ENCODE peak calls at places on chromosomes 7 and 10, in seven cellular contexts. T, R, G, E, Y, P and O are unnamed samples.

GRCh38 chr7:133633055-133633454 is 380.2 kb downstream of the EXOC4 start:
- DNase-seq in T (no peak), R (no peak), G (peak), E (no peak), Y (peak), P (peak), O (peak)

GRCh38 chr10:5533098-5533731 is 8.5 kb downstream of the CALML3 start:
- DNase-seq in T (no peak), R (peak), G (no peak), E (no peak), Y (no peak), P (no peak), O (no peak)

GRCh38 chr10:131242007-131242406 is 69.5 kb downstream of the TCERG1L start:
- DNase-seq in T (no peak), R (no peak), G (no peak), E (peak), Y (peak), P (no peak), O (no peak)

GRCh38 chr10:79072994-79073654 is 4.4 kb downstream of the ZMIZ1 start:
- DNase-seq in T (no peak), R (no peak), G (no peak), E (peak), Y (no peak), P (no peak), O (no peak)

GRCh38 chr7:144780071-144780608 is 55.7 kb downstream of the TPK1 start:
- DNase-seq in T (no peak), R (no peak), G (peak), E (no peak), Y (peak), P (no peak), O (peak)

GRCh38 chr10:6221971-6222751 is 19.4 kb downstream of the PFKFB3 start:
- DNase-seq in T (no peak), R (no peak), G (no peak), E (no peak), Y (no peak), P (no peak), O (no peak)

GRCh38 chr10:58488921-58489320 is 23.8 kb upstream of the BICC1 start:
- DNase-seq in T (no peak), R (no peak), G (no peak), E (no peak), Y (no peak), P (no peak), O (no peak)

GRCh38 chr10:62306663-62307062 is 38.0 kb upstream of the RTKN2 start:
- DNase-seq in T (peak), R (no peak), G (no peak), E (no peak), Y (no peak), P (no peak), O (no peak)

GRCh38 chr10:83930-84530 is 34.9 kb upstream of the TUBB8 start:
- DNase-seq in T (no peak), R (no peak), G (no peak), E (no peak), Y (no peak), P (no peak), O (no peak)

GRCh38 chr10:484441-484924 is 205.0 kb downstream of the DIP2C start:
- DNase-seq in T (peak), R (peak), G (no peak), E (peak), Y (no peak), P (no peak), O (no peak)

GRCh38 chr10:119742988-119743646 is 17.3 kb downstream of the INPP5F start:
- DNase-seq in T (no peak), R (no peak), G (no peak), E (no peak), Y (no peak), P (no peak), O (no peak)

GRCh38 chr10:117503170-117503885 is 39.2 kb upstream of the EMX2 start:
- DNase-seq in T (no peak), R (peak), G (no peak), E (no peak), Y (no peak), P (peak), O (peak)

GRCh38 chr7:37117261-37117660 is 331.4 kb downstream of the ELMO1 start:
- DNase-seq in T (no peak), R (no peak), G (no peak), E (no peak), Y (peak), P (no peak), O (no peak)

GRCh38 chr10:130782467-130782866 is 529.1 kb downstream of the TCERG1L start:
- DNase-seq in T (no peak), R (no peak), G (no peak), E (no peak), Y (peak), P (no peak), O (no peak)

GRCh38 chr7:117114272-117114671 is 161.0 kb downstream of the ST7 start:
- DNase-seq in T (no peak), R (no peak), G (no peak), E (no peak), Y (no peak), P (no peak), O (no peak)

GRCh38 chr7:155198901-155199845 is 98.5 kb upstream of the INSIG1 start:
- DNase-seq in T (no peak), R (peak), G (no peak), E (no peak), Y (no peak), P (no peak), O (peak)

GRCh38 chr10:2772791-2773644 is 294.3 kb upstream of the PFKP start:
- DNase-seq in T (no peak), R (no peak), G (no peak), E (no peak), Y (no peak), P (no peak), O (no peak)

GRCh38 chr7:106371629-106372028 is 86.8 kb upstream of the NAMPT start:
- DNase-seq in T (no peak), R (no peak), G (no peak), E (peak), Y (no peak), P (no peak), O (peak)

GRCh38 chr7:37833107-37833817 is 15.1 kb upstream of the NME8 start:
- DNase-seq in T (peak), R (no peak), G (peak), E (peak), Y (peak), P (peak), O (peak)

GRCh38 chr7:28381466-28381865 is 30.9 kb upstream of the CREB5 start:
- DNase-seq in T (no peak), R (no peak), G (no peak), E (no peak), Y (no peak), P (no peak), O (no peak)

GRCh38 chr10:32139223-32140073 is 83.2 kb upstream of the KIF5B start:
- DNase-seq in T (no peak), R (no peak), G (peak), E (peak), Y (peak), P (no peak), O (peak)

GRCh38 chr10:80149123-80149522 is 16.6 kb downstream of the PLAC9 start:
- DNase-seq in T (no peak), R (no peak), G (no peak), E (no peak), Y (no peak), P (no peak), O (no peak)

GRCh38 chr7:5526190-5527037 is 102.8 kb upstream of the TNRC18 start:
- DNase-seq in T (no peak), R (no peak), G (no peak), E (peak), Y (peak), P (no peak), O (peak)

GRCh38 chr10:120505056-120505455 is 48.0 kb downstream of the PLPP4 start:
- DNase-seq in T (no peak), R (no peak), G (no peak), E (no peak), Y (peak), P (no peak), O (no peak)